ENCODE peak calls at places on chromosomes 2 and 18, in six cellular contexts. One of them, this sample, is unnamed.

GRCh38 chr2:207632575-207633492 is 7.6 kb upstream of the METTL21A start:
- DNase-seq in lower leg skin: no peak
- DNase-seq in kidney epithelial cell: peak; percentile 61
- DNase-seq in neural crest cell: no peak
- DNase-seq in HCT116: no peak
- DNase-seq in fibroblast of the aortic adventitia: peak; percentile 68
- DNase-seq in this sample: no peak

GRCh38 chr2:168343586-168343985 is 96.2 kb upstream of the STK39 start:
- DNase-seq in HCT116: no peak
- DNase-seq in neural crest cell: no peak
- DNase-seq in kidney epithelial cell: no peak
- DNase-seq in fibroblast of the aortic adventitia: peak; percentile 42
- DNase-seq in lower leg skin: no peak
- DNase-seq in this sample: no peak

GRCh38 chr2:190250421-190250820 is 69.2 kb downstream of the HIBCH start:
- DNase-seq in HCT116: no peak
- DNase-seq in neural crest cell: no peak
- DNase-seq in kidney epithelial cell: no peak
- DNase-seq in lower leg skin: no peak
- DNase-seq in fibroblast of the aortic adventitia: no peak
- DNase-seq in this sample: no peak

GRCh38 chr18:48828201-48828580 is 122.6 kb downstream of the SMAD7 start:
- DNase-seq in HCT116: no peak
- DNase-seq in neural crest cell: no peak
- DNase-seq in fibroblast of the aortic adventitia: no peak
- DNase-seq in lower leg skin: peak; percentile 29
- DNase-seq in kidney epithelial cell: no peak
- DNase-seq in this sample: no peak

GRCh38 chr18:62828852-62829251 is 113.5 kb downstream of the PHLPP1 start:
- DNase-seq in lower leg skin: no peak
- DNase-seq in fibroblast of the aortic adventitia: peak; percentile 6
- DNase-seq in neural crest cell: no peak
- DNase-seq in kidney epithelial cell: no peak
- DNase-seq in HCT116: no peak
- DNase-seq in this sample: no peak

GRCh38 chr2:185161701-185162100 is 563.4 kb downstream of the ZNF804A start:
- DNase-seq in HCT116: no peak
- DNase-seq in kidney epithelial cell: no peak
- DNase-seq in neural crest cell: no peak
- DNase-seq in lower leg skin: no peak
- DNase-seq in fibroblast of the aortic adventitia: no peak
- DNase-seq in this sample: no peak

GRCh38 chr18:78906066-78906465 is 73.6 kb upstream of the SALL3 start:
- DNase-seq in lower leg skin: peak; percentile 77
- DNase-seq in neural crest cell: no peak
- DNase-seq in HCT116: no peak
- DNase-seq in kidney epithelial cell: no peak
- DNase-seq in fibroblast of the aortic adventitia: no peak
- DNase-seq in this sample: no peak

GRCh38 chr2:28951910-28952805 is 28.9 kb upstream of the TOGARAM2 start:
- DNase-seq in HCT116: no peak
- DNase-seq in kidney epithelial cell: no peak
- DNase-seq in lower leg skin: no peak
- DNase-seq in neural crest cell: no peak
- DNase-seq in fibroblast of the aortic adventitia: peak; percentile 51
- DNase-seq in this sample: no peak

GRCh38 chr2:215736653-215737290 is 276.6 kb downstream of the MREG start:
- DNase-seq in lower leg skin: no peak
- DNase-seq in HCT116: peak; percentile 54
- DNase-seq in fibroblast of the aortic adventitia: peak; percentile 83
- DNase-seq in neural crest cell: no peak
- DNase-seq in kidney epithelial cell: no peak
- DNase-seq in this sample: peak; percentile 28

GRCh38 chr2:236675051-236675450 is 105.4 kb downstream of the ACKR3 start:
- DNase-seq in HCT116: no peak
- DNase-seq in fibroblast of the aortic adventitia: peak; percentile 79
- DNase-seq in neural crest cell: no peak
- DNase-seq in lower leg skin: no peak
- DNase-seq in kidney epithelial cell: no peak
- DNase-seq in this sample: no peak

GRCh38 chr2:143177081-143177786 is 48.0 kb downstream of the ARHGAP15 start:
- DNase-seq in lower leg skin: no peak
- DNase-seq in HCT116: no peak
- DNase-seq in fibroblast of the aortic adventitia: no peak
- DNase-seq in kidney epithelial cell: no peak
- DNase-seq in neural crest cell: no peak
- DNase-seq in this sample: no peak

GRCh38 chr2:60925994-60926750 is 44.8 kb downstream of the REL start:
- DNase-seq in HCT116: no peak
- DNase-seq in neural crest cell: no peak
- DNase-seq in fibroblast of the aortic adventitia: no peak
- DNase-seq in kidney epithelial cell: no peak
- DNase-seq in lower leg skin: no peak
- DNase-seq in this sample: no peak

GRCh38 chr2:16617282-16618266 is 48.1 kb downstream of the CYRIA start:
- DNase-seq in lower leg skin: peak; percentile 84
- DNase-seq in kidney epithelial cell: no peak
- DNase-seq in HCT116: no peak
- DNase-seq in fibroblast of the aortic adventitia: peak; percentile 19
- DNase-seq in neural crest cell: peak; percentile 25
- DNase-seq in this sample: no peak

GRCh38 chr18:44958040-44958439 is 277.4 kb downstream of the SETBP1 start:
- DNase-seq in lower leg skin: no peak
- DNase-seq in kidney epithelial cell: no peak
- DNase-seq in HCT116: no peak
- DNase-seq in fibroblast of the aortic adventitia: no peak
- DNase-seq in neural crest cell: no peak
- DNase-seq in this sample: no peak

GRCh38 chr2:151766421-151767153 is 32.3 kb upstream of the NEB start:
- DNase-seq in HCT116: no peak
- DNase-seq in lower leg skin: no peak
- DNase-seq in neural crest cell: no peak
- DNase-seq in fibroblast of the aortic adventitia: no peak
- DNase-seq in kidney epithelial cell: no peak
- DNase-seq in this sample: no peak

GRCh38 chr2:30363406-30363805 is 83.6 kb upstream of the LCLAT1 start:
- DNase-seq in neural crest cell: no peak
- DNase-seq in kidney epithelial cell: no peak
- DNase-seq in HCT116: no peak
- DNase-seq in lower leg skin: no peak
- DNase-seq in fibroblast of the aortic adventitia: no peak
- DNase-seq in this sample: no peak

GRCh38 chr2:64762301-64762997 is 108.7 kb upstream of the SERTAD2 start:
- DNase-seq in kidney epithelial cell: no peak
- DNase-seq in lower leg skin: no peak
- DNase-seq in HCT116: no peak
- DNase-seq in fibroblast of the aortic adventitia: no peak
- DNase-seq in neural crest cell: no peak
- DNase-seq in this sample: no peak

GRCh38 chr2:72173640-72174321 is 26.1 kb upstream of the CYP26B1 start:
- DNase-seq in lower leg skin: no peak
- DNase-seq in neural crest cell: no peak
- DNase-seq in fibroblast of the aortic adventitia: peak; percentile 20
- DNase-seq in kidney epithelial cell: no peak
- DNase-seq in HCT116: no peak
- DNase-seq in this sample: no peak

GRCh38 chr2:241565413-241565812 is 6.9 kb downstream of the BOK start:
- DNase-seq in fibroblast of the aortic adventitia: no peak
- DNase-seq in neural crest cell: no peak
- DNase-seq in HCT116: no peak
- DNase-seq in kidney epithelial cell: no peak
- DNase-seq in lower leg skin: no peak
- DNase-seq in this sample: no peak

GRCh38 chr2:43455735-43456642 is 139.8 kb downstream of the THADA start:
- DNase-seq in HCT116: no peak
- DNase-seq in lower leg skin: no peak
- DNase-seq in neural crest cell: no peak
- DNase-seq in kidney epithelial cell: no peak
- DNase-seq in fibroblast of the aortic adventitia: peak; percentile 66
- DNase-seq in this sample: no peak

GRCh38 chr2:187541086-187542085 is 12.8 kb downstream of the TFPI start:
- DNase-seq in HCT116: peak; percentile 74
- DNase-seq in neural crest cell: no peak
- DNase-seq in fibroblast of the aortic adventitia: peak; percentile 94
- DNase-seq in lower leg skin: no peak
- DNase-seq in kidney epithelial cell: no peak
- DNase-seq in this sample: peak; percentile 68
- TF ChIP-seq CTCF in HCT116: no peak
- TF ChIP-seq CTCF in neural crest cell: no peak
- TF ChIP-seq CTCF in fibroblast of the aortic adventitia: no peak
- TF ChIP-seq CTCF in lower leg skin: no peak
- TF ChIP-seq CTCF in kidney epithelial cell: no peak
- TF ChIP-seq CTCF in this sample: no peak

DNA sequence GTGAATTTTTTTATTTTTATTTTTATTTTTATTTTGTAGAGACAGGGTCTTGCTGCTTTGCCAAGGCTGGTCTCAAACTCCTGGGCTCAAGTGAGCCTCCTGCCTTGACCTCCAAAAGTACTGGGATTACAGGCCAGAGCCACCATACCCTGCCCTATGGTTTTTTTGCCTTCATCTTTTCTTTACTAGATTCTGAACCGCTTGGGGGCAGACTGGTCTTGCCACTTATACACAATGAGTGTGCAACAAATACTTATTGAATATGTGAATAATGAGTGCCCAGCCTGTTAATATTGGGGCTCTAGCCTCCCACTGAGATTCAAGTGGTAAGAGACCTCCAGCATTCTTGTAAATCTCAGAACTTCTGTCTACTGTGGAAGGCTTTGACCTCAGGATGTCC is 3.9 kb downstream of the NCK2 start:
- DNase-seq in neural crest cell: no peak
- DNase-seq in kidney epithelial cell: no peak
- DNase-seq in fibroblast of the aortic adventitia: no peak
- DNase-seq in lower leg skin: no peak
- DNase-seq in HCT116: no peak
- DNase-seq in this sample: no peak
- TF ChIP-seq CTCF in neural crest cell: no peak
- TF ChIP-seq CTCF in kidney epithelial cell: no peak
- TF ChIP-seq CTCF in fibroblast of the aortic adventitia: no peak
- TF ChIP-seq CTCF in lower leg skin: no peak
- TF ChIP-seq CTCF in HCT116: no peak
- TF ChIP-seq CTCF in this sample: no peak

GRCh38 chr2:229339613-229340012 is 68.5 kb upstream of the PID1 start:
- DNase-seq in fibroblast of the aortic adventitia: peak; percentile 22
- DNase-seq in kidney epithelial cell: no peak
- DNase-seq in neural crest cell: no peak
- DNase-seq in lower leg skin: no peak
- DNase-seq in HCT116: no peak
- DNase-seq in this sample: no peak

GRCh38 chr2:229344151-229344551 is 73.1 kb upstream of the PID1 start:
- DNase-seq in neural crest cell: no peak
- DNase-seq in fibroblast of the aortic adventitia: peak; percentile 41
- DNase-seq in kidney epithelial cell: no peak
- DNase-seq in lower leg skin: no peak
- DNase-seq in HCT116: no peak
- DNase-seq in this sample: peak; percentile 73

GRCh38 chr2:229343661-229344060 is 72.6 kb upstream of the PID1 start:
- DNase-seq in fibroblast of the aortic adventitia: no peak
- DNase-seq in lower leg skin: no peak
- DNase-seq in HCT116: no peak
- DNase-seq in neural crest cell: no peak
- DNase-seq in kidney epithelial cell: no peak
- DNase-seq in this sample: no peak

GRCh38 chr2:229340086-229340760 is 69.1 kb upstream of the PID1 start:
- DNase-seq in HCT116: no peak
- DNase-seq in kidney epithelial cell: no peak
- DNase-seq in lower leg skin: no peak
- DNase-seq in neural crest cell: no peak
- DNase-seq in fibroblast of the aortic adventitia: no peak
- DNase-seq in this sample: peak; percentile 63

GRCh38 chr2:229342376-229342775 is 71.3 kb upstream of the PID1 start:
- DNase-seq in kidney epithelial cell: no peak
- DNase-seq in HCT116: peak; percentile 26
- DNase-seq in neural crest cell: peak; percentile 23
- DNase-seq in lower leg skin: no peak
- DNase-seq in fibroblast of the aortic adventitia: peak; percentile 29
- DNase-seq in this sample: no peak
- TF ChIP-seq CTCF in kidney epithelial cell: peak; percentile 68
- TF ChIP-seq CTCF in HCT116: peak; percentile 84
- TF ChIP-seq CTCF in neural crest cell: peak; percentile 61
- TF ChIP-seq CTCF in lower leg skin: no peak
- TF ChIP-seq CTCF in fibroblast of the aortic adventitia: peak; percentile 56
- TF ChIP-seq CTCF in this sample: peak; percentile 45

GRCh38 chr18:5704847-5705246 is 161.1 kb upstream of the EPB41L3 start:
- DNase-seq in fibroblast of the aortic adventitia: no peak
- DNase-seq in neural crest cell: no peak
- DNase-seq in lower leg skin: no peak
- DNase-seq in kidney epithelial cell: no peak
- DNase-seq in HCT116: no peak
- DNase-seq in this sample: no peak

GRCh38 chr18:5710235-5710634 is 166.4 kb upstream of the EPB41L3 start:
- DNase-seq in kidney epithelial cell: no peak
- DNase-seq in fibroblast of the aortic adventitia: no peak
- DNase-seq in lower leg skin: no peak
- DNase-seq in neural crest cell: no peak
- DNase-seq in HCT116: no peak
- DNase-seq in this sample: no peak

GRCh38 chr18:5709476-5710095 is 165.8 kb upstream of the EPB41L3 start:
- DNase-seq in HCT116: no peak
- DNase-seq in lower leg skin: no peak
- DNase-seq in fibroblast of the aortic adventitia: no peak
- DNase-seq in kidney epithelial cell: no peak
- DNase-seq in neural crest cell: no peak
- DNase-seq in this sample: no peak

GRCh38 chr18:5705393-5705792 is 161.6 kb upstream of the EPB41L3 start:
- DNase-seq in neural crest cell: no peak
- DNase-seq in fibroblast of the aortic adventitia: no peak
- DNase-seq in kidney epithelial cell: no peak
- DNase-seq in HCT116: no peak
- DNase-seq in lower leg skin: no peak
- DNase-seq in this sample: no peak

GRCh38 chr18:5707586-5707985 is 163.8 kb upstream of the EPB41L3 start:
- DNase-seq in fibroblast of the aortic adventitia: no peak
- DNase-seq in lower leg skin: no peak
- DNase-seq in HCT116: no peak
- DNase-seq in kidney epithelial cell: no peak
- DNase-seq in neural crest cell: no peak
- DNase-seq in this sample: no peak
- TF ChIP-seq CTCF in fibroblast of the aortic adventitia: no peak
- TF ChIP-seq CTCF in lower leg skin: no peak
- TF ChIP-seq CTCF in HCT116: no peak
- TF ChIP-seq CTCF in kidney epithelial cell: no peak
- TF ChIP-seq CTCF in neural crest cell: no peak
- TF ChIP-seq CTCF in this sample: no peak